ENCODE peak calls at places on chromosome 20, in six cellular contexts. B, Y, S, H, X and F are unnamed samples.

GRCh38 chr20:46694484-46694883 is 5.2 kb upstream of the TP53RK start:
- DNase-seq in B (no peak), Y (no peak), S (no peak), H (peak), X (peak), F (no peak)

GRCh38 chr20:2382833-2383232 is 2.1 kb downstream of the TGM6 start:
- DNase-seq in B (no peak), Y (no peak), S (no peak), H (no peak), X (no peak), F (no peak)

GRCh38 chr20:64010711-64011237 is 25.2 kb upstream of the C20orf204 start:
- DNase-seq in B (no peak), Y (no peak), S (no peak), H (peak), X (no peak), F (no peak)

GRCh38 chr20:53555081-53555480 is 38.6 kb downstream of the ZNF217 start:
- DNase-seq in B (no peak), Y (no peak), S (no peak), H (no peak), X (no peak), F (no peak)

GRCh38 chr20:43752561-43753301 is 25.9 kb upstream of the GTSF1L start:
- DNase-seq in B (no peak), Y (no peak), S (peak), H (peak), X (no peak), F (no peak)

GRCh38 chr20:9551808-9552550 is 37.6 kb downstream of the LAMP5 start:
- DNase-seq in B (no peak), Y (no peak), S (no peak), H (no peak), X (no peak), F (no peak)

GRCh38 chr20:19758888-19759331 is 852 bp downstream of the RIN2 start:
- DNase-seq in B (peak), Y (peak), S (no peak), H (no peak), X (no peak), F (no peak)

GRCh38 chr20:9236408-9236912 is 167.6 kb downstream of the PLCB4 start:
- DNase-seq in B (no peak), Y (no peak), S (no peak), H (no peak), X (no peak), F (no peak)

GRCh38 chr20:19659468-19659867 is 98.6 kb upstream of the RIN2 start:
- DNase-seq in B (no peak), Y (no peak), S (no peak), H (no peak), X (no peak), F (no peak)

GRCh38 chr20:13672657-13673056 is 33.9 kb upstream of the TASP1 start:
- DNase-seq in B (no peak), Y (no peak), S (no peak), H (no peak), X (no peak), F (no peak)

GRCh38 chr20:26276811-26277210 is 580.2 kb upstream of the ZNF337 start:
- DNase-seq in B (peak), Y (no peak), S (no peak), H (no peak), X (peak), F (no peak)

GRCh38 chr20:63235399-63235983 is at the start of gene BIRC7:
- DNase-seq in B (no peak), Y (no peak), S (no peak), H (no peak), X (peak), F (no peak)

GRCh38 chr20:45781391-45781931 is 10.2 kb downstream of the WFDC3 start:
- DNase-seq in B (no peak), Y (no peak), S (no peak), H (no peak), X (no peak), F (no peak)

GRCh38 chr20:24768977-24769675 is 179.9 kb upstream of the CST7 start:
- DNase-seq in B (no peak), Y (no peak), S (no peak), H (no peak), X (no peak), F (no peak)

GRCh38 chr20:48195121-48195870 is 410.0 kb upstream of the SULF2 start:
- DNase-seq in B (no peak), Y (no peak), S (no peak), H (no peak), X (no peak), F (no peak)

GRCh38 chr20:49541733-49542513 is 26.0 kb downstream of the PTGIS start:
- DNase-seq in B (peak), Y (peak), S (peak), H (peak), X (peak), F (peak)

GRCh38 chr20:24969203-24970029 is 20.3 kb downstream of the CST7 start:
- DNase-seq in B (peak), Y (no peak), S (no peak), H (no peak), X (no peak), F (no peak)

GRCh38 chr20:3646651-3647050 is 16.5 kb downstream of the GFRA4 start:
- DNase-seq in B (peak), Y (no peak), S (no peak), H (no peak), X (no peak), F (no peak)

GRCh38 chr20:43895235-43895634 is 19.4 kb upstream of the TOX2 start:
- DNase-seq in B (no peak), Y (no peak), S (no peak), H (no peak), X (no peak), F (no peak)

GRCh38 chr20:5205348-5206210 is 78.8 kb downstream of the CDS2 start:
- DNase-seq in B (peak), Y (peak), S (peak), H (no peak), X (peak), F (peak)

GRCh38 chr20:34791289-34792020 is 34.0 kb downstream of the NCOA6 start:
- DNase-seq in B (no peak), Y (no peak), S (no peak), H (no peak), X (no peak), F (no peak)

GRCh38 chr20:17901971-17902370 is 66.6 kb downstream of the SNX5 start:
- DNase-seq in B (no peak), Y (no peak), S (no peak), H (no peak), X (no peak), F (no peak)

GRCh38 chr20:10316582-10316981 is 98.0 kb downstream of the SNAP25 start:
- DNase-seq in B (no peak), Y (peak), S (no peak), H (peak), X (peak), F (no peak)

GRCh38 chr20:58907481-58908137 is 55.1 kb downstream of the GNAS start:
- DNase-seq in B (no peak), Y (peak), S (peak), H (peak), X (peak), F (peak)
- TF ChIP-seq POLR2AphosphoS5 in B (no peak), Y (no peak), S (peak), H (peak), X (no peak), F (peak)

GRCh38 chr20:11920083-11920482 is 2.4 kb downstream of the BTBD3 start:
- DNase-seq in B (no peak), Y (no peak), S (no peak), H (no peak), X (no peak), F (no peak)
- TF ChIP-seq TAF1 in B (no peak), Y (no peak), S (no peak), H (no peak), X (no peak), F (no peak)

GRCh38 chr20:51511861-51512619 is 30.5 kb downstream of the NFATC2 start:
- DNase-seq in B (no peak), Y (no peak), S (no peak), H (no peak), X (no peak), F (no peak)

GRCh38 chr20:51512645-51513044 is 29.9 kb downstream of the NFATC2 start:
- DNase-seq in B (no peak), Y (no peak), S (no peak), H (no peak), X (peak), F (no peak)

GRCh38 chr20:51514836-51515235 is 27.7 kb downstream of the NFATC2 start:
- DNase-seq in B (no peak), Y (no peak), S (no peak), H (no peak), X (no peak), F (no peak)

GRCh38 chr20:51513545-51513944 is 29.0 kb downstream of the NFATC2 start:
- DNase-seq in B (no peak), Y (no peak), S (no peak), H (no peak), X (peak), F (no peak)

DNA sequence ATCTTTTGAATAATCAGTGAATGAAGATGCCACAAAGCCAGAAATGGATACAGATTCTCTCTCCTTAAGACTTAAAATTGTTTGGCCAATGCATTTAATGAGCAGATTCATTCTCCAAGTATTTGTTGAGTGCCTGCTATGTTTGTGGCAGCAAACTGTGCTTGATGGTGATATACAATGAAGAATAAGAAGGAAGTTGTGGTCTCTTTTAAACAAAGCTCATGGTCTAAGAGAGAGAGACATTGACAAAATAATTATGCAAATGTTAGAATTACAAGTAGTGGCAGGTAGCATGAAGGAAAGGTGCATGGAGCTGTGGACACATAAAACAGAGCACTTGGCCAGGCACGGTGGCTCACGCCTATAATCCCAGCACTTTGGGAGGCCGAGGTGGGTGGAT is 28.3 kb downstream of the NFATC2 start:
- DNase-seq in B (no peak), Y (no peak), S (no peak), H (no peak), X (no peak), F (no peak)
- TF ChIP-seq POLR2A in B (no peak), Y (no peak), S (no peak), H (no peak), X (no peak), F (no peak)

GRCh38 chr20:62135573-62136266 is 7.5 kb downstream of the PSMA7 start:
- DNase-seq in B (no peak), Y (no peak), S (no peak), H (no peak), X (no peak), F (no peak)

GRCh38 chr20:62137478-62138203 is 5.6 kb downstream of the PSMA7 start:
- DNase-seq in B (no peak), Y (no peak), S (no peak), H (no peak), X (no peak), F (no peak)

GRCh38 chr20:62136283-62137091 is 6.7 kb downstream of the PSMA7 start:
- DNase-seq in B (no peak), Y (peak), S (no peak), H (no peak), X (peak), F (no peak)

GRCh38 chr20:62138204-62138543 is 5.0 kb downstream of the PSMA7 start:
- DNase-seq in B (no peak), Y (no peak), S (no peak), H (no peak), X (no peak), F (no peak)

GRCh38 chr20:62137092-62137384 is 6.2 kb downstream of the PSMA7 start:
- DNase-seq in B (no peak), Y (no peak), S (no peak), H (no peak), X (no peak), F (no peak)
- TF ChIP-seq POLR2AphosphoS5 in B (no peak), Y (no peak), S (no peak), H (no peak), X (no peak), F (no peak)

DNA sequence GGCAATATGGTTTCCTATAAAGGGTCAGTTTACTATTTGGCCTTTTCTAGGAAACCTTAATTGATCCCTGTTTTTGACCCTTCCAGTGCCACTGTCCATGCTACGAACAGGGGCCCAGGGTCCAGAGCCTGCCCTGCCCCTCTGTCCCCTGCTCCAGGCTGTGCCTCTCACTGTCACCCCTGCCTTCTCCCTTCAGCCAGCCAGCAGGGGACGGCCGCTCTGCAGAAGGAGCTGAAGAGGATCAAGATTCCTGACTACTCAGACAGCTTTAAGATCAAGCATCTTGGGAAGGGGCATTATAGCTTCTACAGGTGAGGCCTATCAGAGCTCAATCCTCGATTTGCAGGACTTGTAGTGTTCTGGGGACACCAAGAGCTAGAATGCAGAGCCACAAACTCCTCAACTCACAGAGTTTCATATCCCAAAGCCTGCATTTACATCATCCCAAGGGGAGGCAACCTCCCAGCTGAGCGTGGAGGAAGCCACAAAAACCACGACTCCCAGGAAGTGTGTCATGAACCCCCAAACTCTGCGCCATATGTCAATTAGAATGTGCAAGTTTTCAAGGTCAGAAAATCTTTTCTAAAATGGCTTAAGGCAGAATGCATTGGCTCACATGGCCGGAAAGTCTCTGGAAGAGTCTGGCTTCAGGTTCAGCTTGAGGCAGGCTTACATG is 3.6 kb downstream of the BPI start:
- DNase-seq in B (no peak), Y (no peak), S (no peak), H (no peak), X (no peak), F (no peak)
- TF ChIP-seq TAF1 in B (no peak), Y (no peak), S (no peak), H (no peak), X (no peak), F (no peak)

DNA sequence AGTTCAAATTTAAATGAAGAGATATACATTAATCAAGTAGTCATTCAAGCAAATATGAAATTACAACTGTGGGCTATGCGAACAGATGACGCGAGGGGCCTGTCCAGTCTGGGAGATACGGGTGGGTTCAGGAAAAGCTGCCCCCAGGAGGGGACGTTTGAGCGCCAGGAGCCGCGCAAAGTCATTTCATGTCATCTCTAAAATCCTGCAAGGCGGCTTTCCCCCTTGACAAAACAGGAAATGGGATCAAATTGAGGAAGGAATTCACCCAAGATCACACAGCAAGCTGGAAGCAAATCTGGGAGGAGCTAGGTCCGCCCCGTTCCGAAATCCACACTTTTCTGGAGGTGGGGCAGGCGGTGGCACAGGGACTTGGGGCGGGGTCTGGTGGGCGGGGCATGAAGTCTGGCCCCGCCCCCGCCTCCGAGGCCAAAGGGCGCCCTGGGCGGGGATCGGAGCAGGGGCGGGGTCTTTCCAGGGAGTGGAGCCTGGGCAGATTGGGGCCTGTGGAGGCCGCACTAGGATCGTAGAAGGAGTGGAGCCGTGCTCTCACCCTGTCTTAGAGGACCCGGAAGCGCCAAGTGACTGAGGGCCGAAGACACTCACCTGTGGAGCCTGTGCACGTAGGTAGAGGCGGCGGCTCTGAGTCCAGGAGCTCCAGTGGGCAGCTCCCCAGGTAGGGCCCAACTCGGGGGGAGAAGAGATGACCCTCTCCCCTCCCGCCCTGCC is at the start of gene LPIN3:
- DNase-seq in B (peak), Y (peak), S (no peak), H (no peak), X (peak), F (peak)
- TF ChIP-seq POLR2A in B (peak), Y (peak), S (no peak), H (no peak), X (peak), F (no peak)